ENCODE peak calls at places on chromosome 11, in four cellular contexts. Z is T-helper 2 cell, K is psoas muscle, V is HT1080. G is an unnamed sample.

GRCh38 chr11:44964526-44965209 is 14.0 kb upstream of the TP53I11 start:
- DNase-seq in V (no peak), Z (no peak), K (no peak), G (no peak)

GRCh38 chr11:57480409-57481137 is 20.2 kb downstream of the RTN4RL2 start:
- DNase-seq in Z (no peak), K (peak; percentile 66), V (peak; percentile 64), G (peak; percentile 74)

GRCh38 chr11:12251651-12252560 is 125.5 kb upstream of the PARVA start:
- DNase-seq in K (no peak), V (no peak), Z (no peak), G (no peak)

GRCh38 chr11:110035339-110035738 is 57.9 kb upstream of the ZC3H12C start:
- DNase-seq in K (no peak), V (no peak), Z (no peak), G (no peak)

GRCh38 chr11:57644748-57645715 is 4.7 kb downstream of the YPEL4 start:
- DNase-seq in Z (peak; percentile 55), K (peak; percentile 78), V (peak; percentile 57), G (peak; percentile 73)

GRCh38 chr11:19355601-19356000 is 114.9 kb upstream of the E2F8 start:
- DNase-seq in K (no peak), Z (no peak), V (no peak), G (no peak)

GRCh38 chr11:12502950-12503579 is 125.7 kb downstream of the PARVA start:
- DNase-seq in V (no peak), Z (no peak), K (no peak), G (no peak)

GRCh38 chr11:34302046-34302921 is 55.5 kb downstream of the ABTB2 start:
- DNase-seq in Z (no peak), V (peak; percentile 100), K (no peak), G (peak; percentile 92)